ENCODE peak calls at places on chromosomes 5 and 9, in seven cellular contexts. B is spleen; F is fibroblast of mammary gland; X is WTC11; I is CD4-positive, alpha-beta T cell; Y is foreskin fibroblast; U is fibroblast of lung. V is an unnamed sample.

GRCh38 chr9:22030101-22030598 is 21.0 kb upstream of the CDKN2B start:
- DNase-seq in B (no peak), F (peak), X (no peak), I (no peak), Y (peak), U (peak), V (peak)

GRCh38 chr5:163350083-163350482 is 87.3 kb upstream of the CCNG1 start:
- DNase-seq in B (no peak), F (peak), X (no peak), I (no peak), Y (no peak), U (peak), V (no peak)

GRCh38 chr9:121192959-121193645 is 8.6 kb downstream of the RAB14 start:
- DNase-seq in B (no peak), F (no peak), X (no peak), I (no peak), Y (no peak), U (peak), V (no peak)

GRCh38 chr5:10420926-10421325 is 20.8 kb upstream of the ROPN1L start:
- DNase-seq in B (no peak), F (peak), X (no peak), I (no peak), Y (no peak), U (no peak), V (peak)

GRCh38 chr9:92631452-92632211 is 38.3 kb downstream of the IPPK start:
- DNase-seq in B (no peak), F (no peak), X (no peak), I (peak), Y (no peak), U (no peak), V (no peak)

GRCh38 chr5:5619546-5619945 is 197.1 kb downstream of the ICE1 start:
- DNase-seq in B (no peak), F (no peak), X (no peak), I (no peak), Y (no peak), U (no peak), V (no peak)

GRCh38 chr5:132510076-132510475 is 19.5 kb upstream of the IRF1 start:
- DNase-seq in B (no peak), F (peak), X (no peak), I (no peak), Y (peak), U (peak), V (peak)

GRCh38 chr9:127132921-127133647 is 10.6 kb upstream of the ANGPTL2 start:
- DNase-seq in B (no peak), F (peak), X (peak), I (peak), Y (no peak), U (peak), V (peak)

GRCh38 chr5:108472237-108472636 is 90.3 kb upstream of the FBXL17 start:
- DNase-seq in B (no peak), F (no peak), X (no peak), I (no peak), Y (peak), U (no peak), V (peak)

GRCh38 chr9:120758544-120758943 is 34.7 kb downstream of the FBXW2 start:
- DNase-seq in B (no peak), F (no peak), X (no peak), I (no peak), Y (no peak), U (no peak), V (no peak)

GRCh38 chr9:126705767-126706697 is 92.3 kb downstream of the LMX1B start:
- DNase-seq in B (peak), F (peak), X (peak), I (peak), Y (no peak), U (peak), V (peak)

GRCh38 chr9:83013867-83014605 is 48.9 kb downstream of the RASEF start:
- DNase-seq in B (no peak), F (peak), X (no peak), I (no peak), Y (peak), U (peak), V (peak)

GRCh38 chr9:68897557-68898145 is 116.3 kb downstream of the PRKACG start:
- DNase-seq in B (no peak), F (no peak), X (no peak), I (no peak), Y (no peak), U (no peak), V (no peak)

GRCh38 chr5:134503088-134503936 is 22.2 kb upstream of the JADE2 start:
- DNase-seq in B (peak), F (peak), X (peak), I (peak), Y (peak), U (peak), V (peak)

GRCh38 chr5:109704255-109704952 is 14.7 kb downstream of the MAN2A1 start:
- DNase-seq in B (no peak), F (no peak), X (no peak), I (no peak), Y (no peak), U (no peak), V (no peak)

GRCh38 chr5:31385774-31386537 is 145.9 kb downstream of the DROSHA start:
- DNase-seq in B (no peak), F (peak), X (no peak), I (no peak), Y (no peak), U (no peak), V (no peak)

GRCh38 chr5:16057277-16057676 is 122.3 kb downstream of the MARCHF11 start:
- DNase-seq in B (no peak), F (no peak), X (no peak), I (no peak), Y (no peak), U (no peak), V (no peak)

DNA sequence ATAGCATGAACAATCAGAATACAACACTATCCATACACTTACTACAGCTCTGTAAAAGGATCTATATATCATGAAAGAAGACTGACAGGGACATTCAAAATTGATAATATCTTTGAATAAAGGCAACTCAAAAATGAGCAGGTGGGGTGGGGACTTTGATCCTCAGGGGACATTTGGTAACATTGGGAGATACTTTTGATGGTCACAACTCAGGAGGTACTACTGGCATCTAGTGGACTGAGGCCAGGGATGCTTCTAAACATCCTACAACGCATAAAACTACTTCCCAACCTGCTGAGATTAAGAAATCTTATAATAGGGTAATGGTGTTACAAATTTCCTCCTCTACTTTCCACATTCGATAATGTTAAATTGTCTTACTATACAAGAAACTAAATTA is 243.9 kb downstream of the ARL15 start:
- DNase-seq in B (no peak), F (no peak), X (no peak), I (no peak), Y (no peak), U (no peak), V (no peak)
- TF ChIP-seq CTCF in B (no peak), F (no peak), X (no peak), I (no peak), Y (no peak), U (peak), V (no peak)

GRCh38 chr9:114287001-114287762 is 35.7 kb upstream of the ORM1 start:
- DNase-seq in B (peak), F (no peak), X (peak), I (no peak), Y (no peak), U (no peak), V (no peak)

GRCh38 chr9:114284316-114285060 is 38.4 kb upstream of the ORM1 start:
- DNase-seq in B (peak), F (no peak), X (peak), I (no peak), Y (no peak), U (no peak), V (no peak)

GRCh38 chr9:114286146-114286679 is 36.7 kb upstream of the ORM1 start:
- DNase-seq in B (peak), F (no peak), X (peak), I (no peak), Y (no peak), U (no peak), V (no peak)

GRCh38 chr9:114283551-114284111 is 39.3 kb upstream of the ORM1 start:
- DNase-seq in B (peak), F (no peak), X (peak), I (no peak), Y (no peak), U (no peak), V (no peak)

DNA sequence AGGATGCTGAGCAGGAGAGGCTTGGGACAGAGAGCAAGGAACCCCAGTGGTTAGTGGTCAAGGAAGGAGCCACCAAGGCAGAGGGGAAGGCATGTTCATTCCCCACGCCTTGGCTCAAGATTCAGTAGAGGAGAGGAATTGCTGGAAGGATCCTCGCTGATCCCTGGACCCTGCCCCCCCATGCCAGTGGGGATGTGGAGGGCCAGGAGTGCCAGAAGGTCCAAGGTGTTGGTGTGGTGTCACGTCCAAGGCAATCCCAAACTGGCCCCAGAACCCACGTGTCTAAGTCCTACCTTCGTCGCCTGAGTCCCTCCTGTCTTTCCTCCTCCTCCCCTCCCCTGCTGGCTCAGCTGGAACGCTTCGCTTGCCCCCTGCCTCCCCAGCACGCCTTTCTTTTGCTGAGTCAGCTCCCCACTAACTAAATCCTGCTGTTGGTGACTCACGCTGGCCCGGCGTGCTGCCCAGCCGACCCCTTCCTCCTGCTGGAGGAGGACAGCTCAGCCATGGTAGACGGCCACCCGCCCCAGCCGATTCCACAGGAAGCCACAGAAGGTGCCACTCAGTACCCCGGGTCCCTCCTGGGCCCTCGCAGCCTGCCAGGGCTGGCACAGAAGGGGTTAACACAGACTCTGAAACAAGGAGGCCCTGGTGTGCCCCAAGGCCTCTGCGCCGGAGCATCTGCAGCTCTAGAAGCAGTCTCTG is 37.6 kb upstream of the ORM1 start:
- DNase-seq in B (peak), F (peak), X (peak), I (no peak), Y (peak), U (peak), V (peak)
- TF ChIP-seq CTCF in B (no peak), F (no peak), X (no peak), I (no peak), Y (peak), U (peak), V (peak)

DNA sequence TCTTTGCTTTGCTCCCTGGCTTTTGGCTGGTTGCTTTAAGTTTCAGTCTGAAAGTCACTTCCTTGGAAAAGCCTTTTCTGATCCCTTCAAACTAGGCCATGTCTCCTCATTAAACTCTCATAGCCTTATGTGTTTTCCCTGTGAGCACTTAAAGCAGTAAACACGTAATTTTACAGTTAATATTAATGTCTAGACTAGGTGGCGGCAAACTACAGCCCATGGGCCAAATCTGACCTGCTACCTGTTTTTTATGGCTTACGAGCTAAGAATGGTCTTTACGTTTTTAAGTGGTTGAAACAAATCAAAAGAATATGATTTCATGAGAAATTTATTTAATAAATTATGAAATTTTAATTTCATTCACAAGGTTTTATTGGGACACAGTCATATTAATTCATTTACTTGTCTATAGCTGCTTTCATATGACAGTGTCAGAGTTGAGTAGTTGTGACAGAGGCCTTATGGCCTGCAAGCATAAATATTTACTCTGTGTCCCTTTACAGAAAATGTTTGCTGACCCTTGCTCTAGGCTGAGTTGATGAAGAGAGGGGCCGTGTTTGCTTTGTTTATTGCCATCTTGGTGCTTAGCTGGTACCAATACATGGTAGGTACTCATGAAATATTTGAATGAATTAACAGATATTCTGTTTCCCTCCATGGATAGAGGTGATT is 7.4 kb downstream of the SLC44A1 start:
- DNase-seq in B (no peak), F (no peak), X (no peak), I (no peak), Y (no peak), U (no peak), V (no peak)
- TF ChIP-seq CTCF in B (no peak), F (no peak), X (no peak), I (no peak), Y (no peak), U (no peak), V (no peak)

GRCh38 chr5:143119301-143119769 is 284.2 kb downstream of the NR3C1 start:
- DNase-seq in B (no peak), F (no peak), X (no peak), I (no peak), Y (peak), U (no peak), V (no peak)
- TF ChIP-seq CTCF in B (no peak), F (no peak), X (no peak), I (no peak), Y (no peak), U (no peak), V (no peak)